ENCODE peak calls at places on chromosome 22, in ten cellular contexts. H is SJCRH30, B is MM.1S, O is kidney, P is heart right ventricle, E is lung, V is adrenal gland, Y is cardiac muscle cell, N is ovary, A is A673. T is an unnamed sample.

GRCh38 chr22:45491841-45492240 is 10.8 kb upstream of the FBLN1 start:
- DNase-seq in H (no peak), V (no peak), E (no peak), A (no peak), B (no peak), O (peak; percentile 3), Y (no peak), N (no peak), P (no peak), T (no peak)

GRCh38 chr22:50684986-50685385 is 12.4 kb downstream of the SHANK3 start:
- DNase-seq in A (no peak), O (no peak), Y (no peak), B (no peak), P (no peak), H (no peak), V (no peak), E (no peak), N (no peak), T (peak; percentile 38)

GRCh38 chr22:36636916-36637315 is 66.6 kb downstream of the CACNG2 start:
- DNase-seq in Y (no peak), H (no peak), A (no peak), N (no peak), E (no peak), O (no peak), P (no peak), B (no peak), V (no peak), T (no peak)

GRCh38 chr22:50640857-50641647 is 13.1 kb upstream of the ARSA start:
- DNase-seq in H (no peak), V (no peak), P (no peak), Y (no peak), N (no peak), A (no peak), E (no peak), B (no peak), O (no peak), T (no peak)

GRCh38 chr22:50705219-50705691 is 32.6 kb downstream of the SHANK3 start:
- DNase-seq in E (no peak), V (peak; percentile 42), H (peak; percentile 82), B (peak; percentile 92), P (peak; percentile 49), N (peak; percentile 64), A (peak; percentile 89), O (peak; percentile 92), Y (peak; percentile 89), T (peak; percentile 66)

GRCh38 chr22:35089139-35089538 is 23.2 kb downstream of the ISX start:
- DNase-seq in Y (no peak), O (no peak), H (no peak), P (no peak), E (no peak), V (no peak), B (no peak), N (no peak), A (no peak), T (no peak)

GRCh38 chr22:29555065-29555644 is 1.6 kb upstream of the THOC5 start:
- DNase-seq in P (no peak), N (peak; percentile 59), E (no peak), A (no peak), Y (no peak), V (peak; percentile 79), B (no peak), H (no peak), O (no peak), T (no peak)

GRCh38 chr22:29727248-29727551 is 7.4 kb downstream of the CABP7 start:
- DNase-seq in E (no peak), B (peak; percentile 9), A (peak; percentile 56), O (no peak), N (peak; percentile 61), V (peak; percentile 45), Y (peak; percentile 58), H (peak; percentile 63), P (peak; percentile 47), T (no peak)

GRCh38 chr22:19464975-19465374 is 14.0 kb downstream of the UFD1 start:
- DNase-seq in B (no peak), N (no peak), Y (no peak), A (no peak), V (no peak), H (no peak), E (no peak), P (no peak), O (no peak), T (no peak)
- H3K36me3 ChIP-seq in B (peaks cover 17% of the 10 kb centered on the region), N (no peaks in the 10 kb centered on the region), Y (peaks cover 46% of the 10 kb centered on the region), A (peaks cover 69% of the 10 kb centered on the region), V (peaks cover 84% of the 10 kb centered on the region), H (peaks cover 61% of the 10 kb centered on the region), E (peaks cover 50% of the 10 kb centered on the region), P (peaks cover 100% of the 10 kb centered on the region), O (peaks cover 56% of the 10 kb centered on the region), T (peaks cover 86% of the 10 kb centered on the region)

GRCh38 chr22:23265389-23265700 is 85.0 kb downstream of the BCR start:
- DNase-seq in E (no peak), N (no peak), Y (no peak), A (no peak), H (no peak), V (no peak), P (no peak), B (no peak), O (no peak), T (no peak)
- H3K36me3 ChIP-seq in E (peaks cover 53% of the 10 kb centered on the region), N (no peaks in the 10 kb centered on the region), Y (peaks cover 7% of the 10 kb centered on the region), A (peaks cover 13% of the 10 kb centered on the region), H (peaks cover 22% of the 10 kb centered on the region), V (peaks cover 29% of the 10 kb centered on the region), P (peaks cover 87% of the 10 kb centered on the region), B (no peaks in the 10 kb centered on the region), O (peaks cover 16% of the 10 kb centered on the region), T (peaks cover 70% of the 10 kb centered on the region)

GRCh38 chr22:41576877-41577276 is 12.8 kb downstream of the PMM1 start:
- DNase-seq in B (no peak), O (no peak), E (no peak), N (peak; percentile 71), V (peak; percentile 83), A (peak; percentile 75), H (peak; percentile 59), P (peak; percentile 62), Y (peak; percentile 48), T (peak; percentile 41)

GRCh38 chr22:41578818-41579217 is 10.8 kb downstream of the PMM1 start:
- DNase-seq in N (peak; percentile 54), P (no peak), O (no peak), H (no peak), E (no peak), Y (no peak), A (no peak), V (no peak), B (no peak), T (no peak)

GRCh38 chr22:41579997-41580355 is 9.7 kb downstream of the PMM1 start:
- DNase-seq in Y (no peak), E (no peak), P (no peak), B (no peak), H (no peak), O (no peak), A (no peak), N (peak; percentile 36), V (peak; percentile 93), T (no peak)

GRCh38 chr22:41578114-41578513 is 11.5 kb downstream of the PMM1 start:
- DNase-seq in A (no peak), N (peak; percentile 38), V (no peak), H (no peak), Y (no peak), P (no peak), O (no peak), E (no peak), B (no peak), T (no peak)

GRCh38 chr22:41579297-41579996 is 10.2 kb downstream of the PMM1 start:
- DNase-seq in E (no peak), Y (no peak), N (peak; percentile 41), A (no peak), O (no peak), H (no peak), P (no peak), B (no peak), V (peak; percentile 61), T (no peak)
- H3K36me3 ChIP-seq in E (peaks cover 59% of the 10 kb centered on the region), Y (no peaks in the 10 kb centered on the region), N (no peaks in the 10 kb centered on the region), A (peaks cover 8% of the 10 kb centered on the region), O (peaks cover 9% of the 10 kb centered on the region), H (no peaks in the 10 kb centered on the region), P (peaks cover 72% of the 10 kb centered on the region), B (no peaks in the 10 kb centered on the region), V (peaks cover 39% of the 10 kb centered on the region), T (peaks cover 44% of the 10 kb centered on the region)

GRCh38 chr22:38050720-38051119 is 6.5 kb upstream of the PICK1 start:
- DNase-seq in E (no peak), O (no peak), V (no peak), H (no peak), Y (no peak), N (no peak), B (no peak), P (no peak), A (no peak), T (no peak)
- H3K36me3 ChIP-seq in E (no peaks in the 10 kb centered on the region), O (no peaks in the 10 kb centered on the region), V (no peaks in the 10 kb centered on the region), H (no peaks in the 10 kb centered on the region), Y (no peaks in the 10 kb centered on the region), N (no peaks in the 10 kb centered on the region), B (no peaks in the 10 kb centered on the region), P (no peaks in the 10 kb centered on the region), A (no peaks in the 10 kb centered on the region), T (no peaks in the 10 kb centered on the region)

T was measured in brain microvascular endothelial cell.